ENCODE peak calls at places on chromosome 9, in ten cellular contexts. S is heart left ventricle, P is uterus, J is body of pancreas, E is H1, G is mesendoderm, B is psoas muscle, H is astrocyte, Z is cardiac muscle cell, M is K562. R is an unnamed sample.
A peak's percentile ranks its signal among the peaks of the same experiment; 100 is the strongest.

GRCh38 chr9:69317081-69317480 is 7.9 kb upstream of the ENTREP1 start:
- DNase-seq in G (no peak), Z (no peak), E (no peak), M (no peak), H (peak; percentile 56), B (no peak), S (no peak), J (no peak), P (no peak), R (no peak)

GRCh38 chr9:114300153-114300845 is 22.6 kb upstream of the ORM1 start:
- DNase-seq in P (peak; percentile 8), E (peak; percentile 37), G (no peak), J (peak; percentile 1), M (no peak), Z (no peak), H (no peak), B (no peak), S (no peak), R (peak; percentile 46)

GRCh38 chr9:109766351-109766750 is 13.6 kb upstream of the PALM2AKAP2 start:
- DNase-seq in E (no peak), J (no peak), H (peak; percentile 91), P (no peak), Z (no peak), S (no peak), G (no peak), M (no peak), B (no peak), R (no peak)

GRCh38 chr9:115084157-115084556 is 33.8 kb downstream of the TNC start:
- DNase-seq in B (no peak), Z (no peak), G (no peak), E (no peak), P (no peak), M (no peak), H (no peak), S (no peak), J (no peak), R (no peak)

GRCh38 chr9:122498883-122499288 is 11.7 kb upstream of the OR1J2 start:
- DNase-seq in P (no peak), E (peak; percentile 41), Z (no peak), H (peak; percentile 8), B (no peak), S (no peak), J (peak; percentile 13), M (peak; percentile 31), G (peak; percentile 58), R (no peak)

GRCh38 chr9:132486706-132487350 is 76.8 kb downstream of the CFAP77 start:
- DNase-seq in G (no peak), E (no peak), M (no peak), H (no peak), J (no peak), Z (no peak), S (no peak), B (no peak), P (no peak), R (no peak)

GRCh38 chr9:130927995-130928900 is 10.8 kb downstream of the FIBCD1 start:
- DNase-seq in M (peak; percentile 73), J (peak; percentile 75), P (no peak), B (peak; percentile 48), Z (no peak), H (peak; percentile 70), S (peak; percentile 65), G (no peak), E (no peak), R (no peak)

GRCh38 chr9:7479300-7479699 is 320.3 kb downstream of the DMAC1 start:
- DNase-seq in Z (no peak), H (no peak), S (no peak), P (no peak), E (no peak), M (peak; percentile 6), J (no peak), G (peak; percentile 26), B (no peak), R (no peak)

GRCh38 chr9:75071530-75072122 is 16.3 kb downstream of the NMRK1 start:
- DNase-seq in E (no peak), B (no peak), H (no peak), M (peak; percentile 8), S (no peak), G (peak; percentile 37), J (no peak), P (no peak), Z (no peak), R (no peak)

GRCh38 chr9:71990466-71990865 is 69.9 kb downstream of the C9orf57 start:
- DNase-seq in J (no peak), E (no peak), M (no peak), Z (peak; percentile 43), S (no peak), H (no peak), G (peak; percentile 61), B (no peak), P (no peak), R (no peak)

GRCh38 chr9:74777136-74777879 is 110.4 kb downstream of the TRPM6 start:
- DNase-seq in J (peak; percentile 65), P (peak; percentile 53), M (peak; percentile 17), Z (peak; percentile 81), H (peak; percentile 13), G (peak; percentile 47), S (peak; percentile 61), B (peak; percentile 66), E (peak; percentile 80), R (peak; percentile 71)

GRCh38 chr9:98218562-98219363 is 26.3 kb upstream of the CORO2A start:
- DNase-seq in H (peak; percentile 48), M (no peak), G (peak; percentile 47), E (peak; percentile 74), Z (no peak), P (no peak), S (no peak), J (no peak), B (peak; percentile 19), R (peak; percentile 20)

DNA sequence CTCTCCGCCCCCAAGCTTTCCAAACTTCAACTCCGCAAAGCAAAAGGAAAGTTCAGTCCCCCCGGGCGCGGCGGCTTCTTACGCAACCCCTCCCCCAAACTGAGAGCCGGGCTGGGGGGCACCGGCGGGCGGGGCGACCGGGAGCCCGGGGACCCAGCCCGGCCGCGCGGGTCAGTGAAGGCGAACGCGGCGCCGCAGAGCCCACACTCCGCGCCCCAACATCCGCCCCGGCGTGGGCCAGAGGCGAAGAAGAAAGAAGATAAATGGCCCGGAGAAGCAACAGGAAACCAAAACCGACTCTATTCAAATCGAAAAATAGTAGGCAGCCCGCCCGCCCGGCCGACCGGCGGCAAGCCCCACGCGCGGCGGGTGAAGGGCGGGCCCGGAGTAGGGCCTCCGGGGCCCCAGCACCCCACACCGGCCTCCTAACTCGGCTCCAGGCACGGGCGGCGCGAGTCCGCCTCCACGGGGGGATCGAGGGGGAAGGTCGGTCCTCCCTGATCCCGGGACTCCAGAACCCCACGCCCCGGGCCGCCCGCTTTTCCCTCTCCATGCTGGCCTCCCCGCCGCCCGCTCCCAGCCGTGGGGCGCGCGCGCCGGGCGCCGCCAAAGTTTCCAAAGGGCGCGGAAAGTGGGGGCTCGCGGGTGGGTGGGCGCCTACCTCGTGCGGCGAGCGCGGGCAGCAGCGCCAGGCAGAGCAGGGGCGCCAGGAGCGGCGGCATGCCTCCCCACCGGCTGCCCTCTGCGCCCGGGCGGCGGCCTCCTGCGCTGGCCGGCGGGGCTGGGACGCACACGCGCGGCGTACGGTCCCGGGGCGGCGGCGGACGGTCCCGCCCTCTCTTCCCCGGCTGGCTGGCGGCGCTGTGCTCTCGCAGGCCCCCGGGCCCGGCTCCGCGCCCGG is 533 bp downstream of the NOTCH1 start:
- DNase-seq in E (no peak), P (no peak), B (no peak), S (no peak), Z (no peak), M (peak; percentile 51), J (no peak), H (no peak), G (no peak), R (no peak)
- H3K4me3 ChIP-seq in E (peak overlapping the region; percentile 72), P (peak overlapping the region; percentile 56), B (peak overlapping the region; percentile 78), S (peak overlapping the region; percentile 88), Z (peak overlapping the region; percentile 99), M (peak overlapping the region; percentile 69), J (peak overlapping the region; percentile 88), H (peak overlapping the region; percentile 70), G (peak overlapping the region; percentile 78), R (peak overlapping the region; percentile 87)

GRCh38 chr9:137143459-137143858 is 4.5 kb downstream of the GRIN1 start:
- DNase-seq in E (no peak), S (no peak), P (no peak), H (no peak), Z (no peak), B (no peak), J (no peak), G (no peak), M (no peak), R (no peak)
- H3K27me3 ChIP-seq in E (peaks cover 52% of the 10 kb centered on the region), S (peaks cover 87% of the 10 kb centered on the region), P (no peaks in the 10 kb centered on the region), H (peaks cover 22% of the 10 kb centered on the region), Z (peaks cover 87% of the 10 kb centered on the region), B (no peaks in the 10 kb centered on the region), J (no peaks in the 10 kb centered on the region), G (peaks cover 13% of the 10 kb centered on the region), M (peaks cover 55% of the 10 kb centered on the region), R (no peaks in the 10 kb centered on the region)

GRCh38 chr9:89515416-89515815 is 17.5 kb upstream of the SEMA4D start:
- DNase-seq in S (no peak), M (no peak), P (no peak), H (no peak), B (no peak), Z (no peak), E (no peak), J (no peak), G (no peak), R (no peak)

GRCh38 chr9:89522979-89523305 is 25.0 kb upstream of the SEMA4D start:
- DNase-seq in M (no peak), P (no peak), J (no peak), Z (no peak), E (no peak), G (no peak), H (no peak), B (no peak), S (no peak), R (no peak)

GRCh38 chr9:89522261-89522978 is 24.5 kb upstream of the SEMA4D start:
- DNase-seq in S (no peak), G (no peak), B (no peak), J (peak; percentile 58), H (no peak), M (no peak), Z (no peak), E (no peak), P (no peak), R (no peak)

GRCh38 chr9:89518466-89519392 is 20.8 kb upstream of the SEMA4D start:
- DNase-seq in H (no peak), M (no peak), P (no peak), J (no peak), Z (no peak), S (no peak), B (no peak), E (no peak), G (no peak), R (no peak)

DNA sequence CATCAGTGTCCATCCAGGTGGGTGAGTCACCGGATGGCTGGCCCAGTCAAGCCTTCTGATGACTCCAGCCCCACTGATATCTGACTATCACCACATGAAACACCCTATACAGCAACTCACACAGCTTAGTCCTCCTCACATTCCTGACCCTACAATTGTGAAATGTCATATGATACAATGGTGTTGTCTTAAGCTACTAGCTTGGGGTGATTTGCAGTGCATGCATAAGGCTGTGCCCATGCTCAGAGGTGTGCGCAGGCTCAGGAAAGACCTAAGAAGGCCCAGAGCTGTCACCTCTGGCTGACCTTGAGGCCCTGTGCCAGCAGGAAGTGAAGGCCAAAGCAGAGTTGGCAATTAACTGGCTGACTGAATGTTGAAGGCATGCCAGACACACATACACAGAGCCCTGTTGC is 21.5 kb upstream of the SEMA4D start:
- DNase-seq in Z (no peak), S (peak; percentile 56), M (no peak), H (peak; percentile 8), G (no peak), J (peak; percentile 83), E (no peak), B (peak; percentile 68), P (no peak), R (no peak)
- H3K4me1 ChIP-seq in Z (no peaks in the 10 kb centered on the region), S (no peaks in the 10 kb centered on the region), M (no peaks in the 10 kb centered on the region), H (peaks cover 3% of the 10 kb centered on the region), G (no peaks in the 10 kb centered on the region), J (peaks cover 18% of the 10 kb centered on the region), E (no peaks in the 10 kb centered on the region), B (peaks cover 13% of the 10 kb centered on the region), P (no peaks in the 10 kb centered on the region), R (no peaks in the 10 kb centered on the region)

GRCh38 chr9:126116351-126117157 is 210.1 kb upstream of the MVB12B start:
- DNase-seq in M (no peak), H (no peak), Z (no peak), S (no peak), E (peak; percentile 38), B (no peak), P (no peak), J (no peak), G (no peak), R (no peak)
- H3K4me3 ChIP-seq in M (no peak overlapping the region), H (no peak overlapping the region), Z (no peak overlapping the region), S (no peak overlapping the region), E (no peak overlapping the region), B (no peak overlapping the region), P (no peak overlapping the region), J (no peak overlapping the region), G (no peak overlapping the region), R (no peak overlapping the region)

R was measured in aorta.